ENCODE peak calls at places on chromosomes 2 and 18, in four cellular contexts. F is AG09309, J is heart left ventricle, H is GM13977. L is an unnamed sample.

GRCh38 chr2:156436477-156437085 is 402 bp downstream of the GPD2 start:
- DNase-seq in F (no peak), J (no peak), H (peak), L (peak)

GRCh38 chr18:6561029-6561861 is 146.5 kb upstream of the L3MBTL4 start:
- DNase-seq in F (no peak), J (peak), H (no peak), L (no peak)

GRCh38 chr2:232473467-232473890 is 14.2 kb downstream of the ECEL1 start:
- DNase-seq in F (no peak), J (peak), H (no peak), L (no peak)

GRCh38 chr18:73696171-73696570 is 451.5 kb downstream of the FBXO15 start:
- DNase-seq in F (no peak), J (no peak), H (no peak), L (no peak)

GRCh38 chr2:183665403-183665802 is 541.2 kb downstream of the NUP35 start:
- DNase-seq in F (no peak), J (no peak), H (no peak), L (no peak)

GRCh38 chr2:12416600-12416999 is 300.1 kb upstream of the TRIB2 start:
- DNase-seq in F (peak), J (peak), H (no peak), L (peak)

GRCh38 chr2:1628893-1629292 is 115.4 kb downstream of the PXDN start:
- DNase-seq in F (no peak), J (no peak), H (no peak), L (no peak)

GRCh38 chr2:30511122-30512083 is 64.4 kb downstream of the LCLAT1 start:
- DNase-seq in F (no peak), J (peak), H (no peak), L (no peak)

GRCh38 chr2:207767461-207768167 is 2.1 kb downstream of the FZD5 start:
- DNase-seq in F (no peak), J (peak), H (peak), L (peak)

GRCh38 chr18:43596106-43596712 is 318.9 kb upstream of the SYT4 start:
- DNase-seq in F (no peak), J (no peak), H (peak), L (no peak)

GRCh38 chr18:79634593-79634992 is 45.0 kb upstream of the CTDP1 start:
- DNase-seq in F (no peak), J (no peak), H (no peak), L (no peak)

GRCh38 chr2:63926800-63927199 is 85.1 kb downstream of the UGP2 start:
- DNase-seq in F (no peak), J (no peak), H (no peak), L (no peak)

GRCh38 chr18:50870138-50870845 is 8.6 kb upstream of the ME2 start:
- DNase-seq in F (peak), J (no peak), H (no peak), L (no peak)

GRCh38 chr18:48805826-48806535 is 144.8 kb downstream of the SMAD7 start:
- DNase-seq in F (no peak), J (no peak), H (no peak), L (no peak)

GRCh38 chr2:145752091-145752806 is 1232.3 kb upstream of the ZEB2 start:
- DNase-seq in F (peak), J (peak), H (peak), L (no peak)

GRCh38 chr2:241859436-241860183 is 916 bp upstream of the PDCD1 start:
- DNase-seq in F (no peak), J (peak), H (peak), L (peak)

GRCh38 chr2:83874712-83875430 is 584.2 kb downstream of the SUCLG1 start:
- DNase-seq in F (no peak), J (no peak), H (no peak), L (no peak)
- TF ChIP-seq CTCF in F (no peak), J (no peak), H (no peak), L (no peak)

GRCh38 chr2:38978908-38979307 is 89.2 kb downstream of the ARHGEF33 start:
- DNase-seq in F (no peak), J (no peak), H (no peak), L (no peak)
- TF ChIP-seq CTCF in F (no peak), J (no peak), H (no peak), L (no peak)

GRCh38 chr18:63961430-63961980 is 8.4 kb upstream of the SERPINB8 start:
- DNase-seq in F (no peak), J (no peak), H (no peak), L (no peak)

GRCh38 chr18:63965716-63966330 is 4.1 kb upstream of the SERPINB8 start:
- DNase-seq in F (no peak), J (no peak), H (no peak), L (no peak)

GRCh38 chr18:63964908-63965307 is 5.0 kb upstream of the SERPINB8 start:
- DNase-seq in F (no peak), J (no peak), H (no peak), L (no peak)

GRCh38 chr18:63962137-63962536 is 7.7 kb upstream of the SERPINB8 start:
- DNase-seq in F (no peak), J (no peak), H (no peak), L (no peak)

GRCh38 chr18:63963610-63964256 is 6.1 kb upstream of the SERPINB8 start:
- DNase-seq in F (no peak), J (no peak), H (peak), L (peak)
- TF ChIP-seq CTCF in F (peak), J (peak), H (peak), L (peak)

DNA sequence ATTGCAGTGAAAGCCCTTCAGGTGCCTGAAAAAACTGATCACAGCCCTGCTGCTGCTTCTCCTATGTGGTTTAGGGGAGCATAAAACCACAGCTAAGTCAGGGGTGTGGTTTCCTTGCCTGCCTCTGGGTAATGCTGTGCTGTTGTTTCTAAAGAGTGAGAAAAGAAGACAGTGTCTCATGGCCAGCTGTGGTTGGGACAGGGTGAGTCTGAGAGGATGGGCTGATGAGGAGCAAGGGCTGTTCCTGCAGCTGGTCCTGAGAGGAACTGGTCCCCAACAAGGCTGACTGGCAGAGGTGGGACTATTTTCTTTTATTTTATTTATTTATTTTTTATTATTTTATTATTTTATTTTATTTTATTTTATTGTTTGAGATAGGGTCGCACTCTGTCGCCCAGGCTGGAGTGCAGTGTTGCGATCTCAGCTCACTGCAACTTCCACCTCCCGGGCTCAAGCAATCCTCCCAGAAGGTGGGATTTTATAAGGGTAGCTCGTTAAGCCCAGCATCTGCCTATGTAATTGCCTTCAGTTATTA is 236.7 kb downstream of the FHOD3 start:
- DNase-seq in F (no peak), J (no peak), H (peak), L (no peak)
- TF ChIP-seq CTCF in F (no peak), J (no peak), H (no peak), L (no peak)

L was measured in activated CD8-positive, alpha-beta T cell treated with anti-CD3 and anti-CD28 coated beads for 36 hours.